ENCODE peak calls at places on chromosomes 16 and 17, in seven cellular contexts. R is mesenchymal stem cell, W is ovary, Q is AG04450, A is PC-9, C is adrenal gland, X is left ventricle myocardium inferior. S is an unnamed sample.
A peak's percentile ranks its signal among the peaks of the same experiment; 100 is the strongest.

GRCh38 chr16:53048139-53048915 is 4.4 kb downstream of the CHD9NB start:
- DNase-seq in X (no peak), C (no peak), Q (no peak), R (no peak), A (no peak), W (no peak), S (no peak)

GRCh38 chr17:31907342-31907975 is 6.0 kb upstream of the UTP6 start:
- DNase-seq in C (peak; percentile 85), X (no peak), W (peak; percentile 65), R (no peak), A (no peak), Q (peak; percentile 21), S (no peak)

GRCh38 chr16:56871172-56871593 is 6.2 kb downstream of the SLC12A3 start:
- DNase-seq in R (peak; percentile 77), A (peak; percentile 75), X (no peak), Q (no peak), C (peak; percentile 78), W (no peak), S (no peak)

GRCh38 chr17:45813051-45813731 is 29.1 kb downstream of the CRHR1 start:
- DNase-seq in Q (no peak), R (peak; percentile 8), C (no peak), A (no peak), W (no peak), X (no peak), S (peak; percentile 26)

GRCh38 chr17:83199500-83200201 is 120.2 kb downstream of the METRNL start:
- DNase-seq in Q (no peak), X (peak; percentile 57), A (peak; percentile 38), W (peak; percentile 36), C (peak; percentile 75), R (no peak), S (no peak)

GRCh38 chr17:29918922-29919856 is 10.8 kb downstream of the SSH2 start:
- DNase-seq in X (no peak), C (no peak), R (peak; percentile 29), W (no peak), Q (no peak), A (peak; percentile 20), S (no peak)

GRCh38 chr17:43814714-43815113 is 18.2 kb downstream of the MPP3 start:
- DNase-seq in A (peak; percentile 7), W (no peak), X (no peak), Q (no peak), R (peak; percentile 80), C (no peak), S (no peak)

GRCh38 chr16:81478876-81479496 is 34.4 kb downstream of the CMIP start:
- DNase-seq in C (peak; percentile 85), X (peak; percentile 49), A (no peak), W (no peak), R (peak; percentile 67), Q (no peak), S (peak; percentile 23)

GRCh38 chr16:89893642-89894548 is 20.5 kb downstream of the TCF25 start:
- DNase-seq in X (no peak), Q (no peak), C (no peak), A (no peak), W (no peak), R (no peak), S (no peak)

GRCh38 chr16:89899879-89900481 is 18.7 kb upstream of the MC1R start:
- DNase-seq in A (no peak), R (no peak), X (no peak), W (no peak), Q (no peak), C (no peak), S (no peak)

GRCh38 chr16:89895482-89896250 is 22.3 kb downstream of the TCF25 start:
- DNase-seq in Q (no peak), C (no peak), W (no peak), R (no peak), X (no peak), A (no peak), S (no peak)

GRCh38 chr16:89898201-89898967 is 20.3 kb upstream of the MC1R start:
- DNase-seq in R (no peak), X (no peak), W (no peak), Q (no peak), A (no peak), C (no peak), S (peak; percentile 47)

DNA sequence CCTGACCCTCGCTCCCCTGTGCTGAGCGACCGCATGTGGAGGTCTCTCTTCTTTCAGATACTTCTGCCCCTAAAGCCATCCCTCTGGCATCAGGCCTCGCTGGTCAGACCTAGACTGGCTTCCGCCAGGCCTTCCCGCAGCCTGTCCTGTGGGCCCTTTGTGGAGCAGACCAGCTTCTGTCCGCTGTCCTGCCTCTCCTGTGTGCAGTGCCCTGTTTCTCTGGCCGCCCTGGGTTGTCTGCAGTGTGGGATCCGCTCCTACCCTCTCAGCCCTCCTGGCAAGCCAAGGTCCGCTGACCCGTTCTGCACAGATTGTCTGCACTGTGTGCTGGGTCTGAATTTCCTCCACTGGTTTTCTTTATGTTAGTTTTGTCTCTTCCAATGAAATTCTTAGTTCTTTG is 21.5 kb upstream of the MC1R start:
- DNase-seq in A (no peak), C (no peak), X (no peak), W (no peak), Q (no peak), R (no peak), S (no peak)
- H3K27ac ChIP-seq in A (no peak overlapping the region), C (no peak overlapping the region), X (no peak overlapping the region), W (no peak overlapping the region), Q (no peak overlapping the region), R (no peak overlapping the region), S (no peak overlapping the region)

DNA sequence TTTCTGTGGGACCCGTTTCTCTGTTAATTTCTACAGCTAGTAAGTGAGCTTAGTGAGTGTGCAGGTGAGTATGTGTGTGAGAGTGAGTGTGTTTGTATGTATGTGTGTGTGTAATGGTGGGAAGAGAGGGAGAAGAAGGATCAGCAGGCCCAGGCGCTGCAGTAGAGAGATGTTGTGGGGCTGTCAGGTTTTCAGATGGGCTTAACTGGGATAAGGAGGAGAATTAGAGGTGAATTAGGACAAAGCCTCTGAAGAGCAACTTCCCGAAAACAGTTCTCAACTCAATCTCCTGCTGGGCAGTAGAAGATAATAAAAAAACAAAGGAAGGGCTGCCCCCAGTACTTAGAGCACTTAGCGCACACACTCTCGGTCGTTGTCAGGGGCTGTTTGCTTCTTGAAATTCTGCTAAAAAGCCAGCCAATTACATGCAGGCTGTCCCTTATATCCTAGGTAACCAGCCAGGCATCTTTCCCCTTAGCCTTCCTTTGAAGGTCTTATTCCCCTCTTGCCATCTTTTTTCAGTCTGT is 63.4 kb downstream of the CLEC16A start:
- DNase-seq in R (no peak), C (no peak), A (no peak), W (no peak), Q (no peak), X (no peak), S (no peak)
- H3K27ac ChIP-seq in R (no peak overlapping the region), C (no peak overlapping the region), A (no peak overlapping the region), W (no peak overlapping the region), Q (no peak overlapping the region), X (no peak overlapping the region), S (no peak overlapping the region)

DNA sequence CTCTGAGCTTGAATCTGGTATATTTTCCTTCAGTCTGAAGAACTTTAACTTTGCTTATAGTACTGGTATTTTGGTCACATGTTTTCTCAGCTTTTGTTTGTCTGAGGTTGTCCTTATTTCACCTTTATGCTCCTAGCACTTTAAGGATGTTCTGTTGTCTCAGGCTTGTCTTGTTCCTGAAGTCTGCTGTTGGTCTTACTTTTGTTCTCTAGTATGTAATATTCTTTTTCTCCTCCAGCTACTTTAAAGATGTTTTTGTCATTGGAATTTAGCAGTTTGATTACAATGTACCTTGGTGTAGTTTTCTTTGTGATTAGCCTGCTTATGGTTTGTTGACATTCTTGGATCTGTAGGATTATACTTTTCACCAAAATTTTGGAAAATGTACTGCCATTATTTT is 23.6 kb downstream of the RPTOR start:
- DNase-seq in X (no peak), Q (no peak), W (no peak), C (no peak), A (no peak), R (no peak), S (no peak)
- H3K27ac ChIP-seq in X (no peak overlapping the region), Q (no peak overlapping the region), W (no peak overlapping the region), C (no peak overlapping the region), A (no peak overlapping the region), R (no peak overlapping the region), S (no peak overlapping the region)

DNA sequence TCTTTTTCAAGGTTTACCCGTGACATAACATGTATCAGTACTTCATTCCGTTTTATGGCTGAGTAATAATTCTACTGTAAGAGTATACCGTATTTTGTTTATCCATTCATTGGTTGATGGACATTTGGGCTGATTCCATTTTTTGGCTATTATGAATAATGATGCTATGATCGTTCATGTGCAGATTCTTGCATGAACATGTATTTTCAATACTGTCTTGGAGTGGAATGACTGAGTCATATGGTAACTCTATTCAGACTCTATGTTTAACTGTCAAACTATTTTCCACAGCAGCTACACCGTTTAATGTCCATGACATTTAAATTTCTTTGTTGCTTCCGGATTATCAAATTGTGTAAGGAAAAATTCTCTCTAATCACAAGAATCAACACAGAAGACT is 17.9 kb downstream of the BFAR start:
- DNase-seq in Q (no peak), C (no peak), R (no peak), A (no peak), W (no peak), X (no peak), S (no peak)
- H3K27ac ChIP-seq in Q (no peak overlapping the region), C (no peak overlapping the region), R (no peak overlapping the region), A (no peak overlapping the region), W (no peak overlapping the region), X (no peak overlapping the region), S (no peak overlapping the region)

DNA sequence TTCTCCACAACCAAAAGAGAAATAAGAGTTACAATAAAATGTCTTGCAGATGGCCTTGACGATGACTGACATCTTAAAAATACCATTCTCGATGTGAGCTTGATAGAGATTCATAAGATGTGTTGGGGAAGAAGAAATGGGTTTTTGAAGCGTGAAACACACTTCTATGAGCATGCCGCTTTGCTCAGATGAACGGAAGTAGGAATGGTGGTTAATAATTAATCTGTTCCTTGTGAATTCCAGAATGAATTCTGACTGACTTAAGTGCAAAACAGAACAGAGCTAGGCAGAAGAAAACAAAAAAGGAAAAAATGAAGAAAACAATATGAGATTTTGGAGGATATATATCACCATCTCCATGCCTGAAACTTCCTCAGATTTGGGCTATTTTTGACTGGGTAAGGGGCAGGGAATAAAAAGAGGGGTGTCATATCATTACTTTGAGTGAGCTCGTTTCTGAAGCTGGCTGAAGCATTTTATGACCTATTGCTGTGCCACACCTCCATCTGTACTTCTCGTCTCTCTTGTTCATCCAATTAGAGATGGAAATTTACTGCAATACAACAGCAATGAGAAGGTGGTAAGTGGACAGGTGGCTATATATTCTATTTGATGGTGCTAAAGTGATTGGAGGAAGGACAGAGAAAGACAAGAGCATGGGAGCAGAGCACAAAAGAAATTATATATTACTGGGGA is 1152.0 kb upstream of the CDH8 start:
- DNase-seq in R (no peak), W (no peak), A (no peak), Q (no peak), X (no peak), C (no peak), S (no peak)
- H3K27ac ChIP-seq in R (no peak overlapping the region), W (no peak overlapping the region), A (no peak overlapping the region), Q (no peak overlapping the region), X (no peak overlapping the region), C (no peak overlapping the region), S (no peak overlapping the region)

GRCh38 chr16:12971216-12971615 is 69.8 kb downstream of the SHISA9 start:
- DNase-seq in Q (no peak), W (no peak), C (peak; percentile 70), R (no peak), X (no peak), A (peak; percentile 93), S (peak; percentile 75)
- H3K27ac ChIP-seq in Q (no peak overlapping the region), W (no peak overlapping the region), C (no peak overlapping the region), R (peak overlapping the region; percentile 41), X (no peak overlapping the region), A (peak overlapping the region; percentile 81), S (no peak overlapping the region)

GRCh38 chr17:76102944-76103273 is 678 bp downstream of the EXOC7 start:
- DNase-seq in Q (no peak), X (no peak), W (no peak), R (no peak), A (no peak), C (no peak), S (no peak)
- H3K27ac ChIP-seq in Q (peak overlapping the region; percentile 47), X (peak overlapping the region; percentile 86), W (no peak overlapping the region), R (peak overlapping the region; percentile 71), A (peak overlapping the region; percentile 73), C (no peak overlapping the region), S (peak overlapping the region; percentile 89)